ENCODE peak calls at places on chromosomes 4 and X, in five cellular contexts. One of them, this sample, is unnamed.

GRCh38 chr4:145452447-145453162 is 29.0 kb upstream of the SMAD1 start:
- DNase-seq in astrocyte of the cerebellum: no peak
- DNase-seq in OCI-LY7: no peak
- DNase-seq in psoas muscle: no peak
- DNase-seq in body of pancreas: no peak
- DNase-seq in this sample: no peak

GRCh38 chr4:126106658-126107057 is 791.9 kb downstream of the FAT4 start:
- DNase-seq in astrocyte of the cerebellum: no peak
- DNase-seq in OCI-LY7: peak; percentile 3
- DNase-seq in psoas muscle: no peak
- DNase-seq in body of pancreas: no peak
- DNase-seq in this sample: peak; percentile 25

GRCh38 chrX:53654378-53654777 is 32.1 kb downstream of the HUWE1 start:
- DNase-seq in astrocyte of the cerebellum: no peak
- DNase-seq in OCI-LY7: no peak
- DNase-seq in psoas muscle: no peak
- DNase-seq in body of pancreas: no peak
- DNase-seq in this sample: no peak

GRCh38 chr4:108247511-108248088 is 78.9 kb upstream of the LEF1 start:
- DNase-seq in astrocyte of the cerebellum: no peak
- DNase-seq in OCI-LY7: no peak
- DNase-seq in psoas muscle: no peak
- DNase-seq in body of pancreas: peak; percentile 9
- DNase-seq in this sample: no peak

GRCh38 chrX:94743478-94743877 is 1069.5 kb downstream of the FAM133A start:
- DNase-seq in astrocyte of the cerebellum: no peak
- DNase-seq in OCI-LY7: no peak
- DNase-seq in psoas muscle: no peak
- DNase-seq in body of pancreas: no peak
- DNase-seq in this sample: peak; percentile 82

GRCh38 chrX:30887721-30888120 is 1.3 kb downstream of the TAB3 start:
- DNase-seq in astrocyte of the cerebellum: no peak
- DNase-seq in OCI-LY7: no peak
- DNase-seq in psoas muscle: no peak
- DNase-seq in body of pancreas: no peak
- DNase-seq in this sample: no peak

GRCh38 chr4:38609614-38610013 is 54.4 kb upstream of the KLF3 start:
- DNase-seq in astrocyte of the cerebellum: no peak
- DNase-seq in OCI-LY7: peak; percentile 6
- DNase-seq in psoas muscle: no peak
- DNase-seq in body of pancreas: no peak
- DNase-seq in this sample: no peak

GRCh38 chrX:8815460-8816065 is 14.4 kb upstream of the FAM9A start:
- DNase-seq in astrocyte of the cerebellum: peak; percentile 31
- DNase-seq in OCI-LY7: peak; percentile 39
- DNase-seq in psoas muscle: no peak
- DNase-seq in body of pancreas: no peak
- DNase-seq in this sample: peak; percentile 31

GRCh38 chrX:21943460-21944135 is 3.1 kb downstream of the SMS start:
- DNase-seq in astrocyte of the cerebellum: peak; percentile 76
- DNase-seq in OCI-LY7: no peak
- DNase-seq in psoas muscle: no peak
- DNase-seq in body of pancreas: no peak
- DNase-seq in this sample: no peak

GRCh38 chr4:119735136-119735770 is 106.6 kb upstream of the PDE5A start:
- DNase-seq in astrocyte of the cerebellum: peak; percentile 94
- DNase-seq in OCI-LY7: no peak
- DNase-seq in psoas muscle: no peak
- DNase-seq in body of pancreas: no peak
- DNase-seq in this sample: no peak

GRCh38 chr4:8700576-8700975 is 108.0 kb downstream of the CPZ start:
- DNase-seq in astrocyte of the cerebellum: no peak
- DNase-seq in OCI-LY7: no peak
- DNase-seq in psoas muscle: no peak
- DNase-seq in body of pancreas: no peak
- DNase-seq in this sample: no peak

GRCh38 chr4:109332926-109333464 is 30.5 kb upstream of the COL25A1 start:
- DNase-seq in astrocyte of the cerebellum: no peak
- DNase-seq in OCI-LY7: peak; percentile 7
- DNase-seq in psoas muscle: no peak
- DNase-seq in body of pancreas: no peak
- DNase-seq in this sample: peak; percentile 4

DNA sequence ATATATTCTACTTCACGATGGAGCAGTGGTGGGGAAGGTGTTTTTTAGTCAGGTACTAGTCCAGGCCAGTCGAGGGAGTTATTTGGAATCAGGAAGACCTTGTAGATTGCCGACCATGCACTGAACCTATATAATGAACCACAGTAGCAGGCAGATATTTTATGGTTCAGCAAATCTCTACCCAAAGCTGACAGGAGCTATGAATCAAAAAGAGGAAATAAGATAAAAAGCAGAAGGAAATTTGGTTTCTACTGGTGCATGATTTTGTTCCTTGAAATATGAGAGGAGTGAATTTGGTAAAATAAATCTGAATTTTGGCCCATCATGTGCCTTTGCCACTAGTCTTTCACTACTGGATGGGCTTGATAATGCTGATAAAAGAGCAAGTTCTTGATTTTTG is 924.3 kb upstream of the DIAPH2 start:
- DNase-seq in astrocyte of the cerebellum: no peak
- DNase-seq in OCI-LY7: no peak
- DNase-seq in psoas muscle: no peak
- DNase-seq in body of pancreas: no peak
- DNase-seq in this sample: no peak
- H3K4me3 ChIP-seq in astrocyte of the cerebellum: no peak overlapping the region
- H3K4me3 ChIP-seq in OCI-LY7: no peak overlapping the region
- H3K4me3 ChIP-seq in psoas muscle: no peak overlapping the region
- H3K4me3 ChIP-seq in body of pancreas: no peak overlapping the region
- H3K4me3 ChIP-seq in this sample: no peak overlapping the region

GRCh38 chr4:56874166-56874565 is 33.5 kb upstream of the REST start:
- DNase-seq in astrocyte of the cerebellum: no peak
- DNase-seq in OCI-LY7: no peak
- DNase-seq in psoas muscle: no peak
- DNase-seq in body of pancreas: no peak
- DNase-seq in this sample: no peak
- H3K4me3 ChIP-seq in astrocyte of the cerebellum: no peak overlapping the region
- H3K4me3 ChIP-seq in OCI-LY7: no peak overlapping the region
- H3K4me3 ChIP-seq in psoas muscle: no peak overlapping the region
- H3K4me3 ChIP-seq in body of pancreas: no peak overlapping the region
- H3K4me3 ChIP-seq in this sample: no peak overlapping the region

DNA sequence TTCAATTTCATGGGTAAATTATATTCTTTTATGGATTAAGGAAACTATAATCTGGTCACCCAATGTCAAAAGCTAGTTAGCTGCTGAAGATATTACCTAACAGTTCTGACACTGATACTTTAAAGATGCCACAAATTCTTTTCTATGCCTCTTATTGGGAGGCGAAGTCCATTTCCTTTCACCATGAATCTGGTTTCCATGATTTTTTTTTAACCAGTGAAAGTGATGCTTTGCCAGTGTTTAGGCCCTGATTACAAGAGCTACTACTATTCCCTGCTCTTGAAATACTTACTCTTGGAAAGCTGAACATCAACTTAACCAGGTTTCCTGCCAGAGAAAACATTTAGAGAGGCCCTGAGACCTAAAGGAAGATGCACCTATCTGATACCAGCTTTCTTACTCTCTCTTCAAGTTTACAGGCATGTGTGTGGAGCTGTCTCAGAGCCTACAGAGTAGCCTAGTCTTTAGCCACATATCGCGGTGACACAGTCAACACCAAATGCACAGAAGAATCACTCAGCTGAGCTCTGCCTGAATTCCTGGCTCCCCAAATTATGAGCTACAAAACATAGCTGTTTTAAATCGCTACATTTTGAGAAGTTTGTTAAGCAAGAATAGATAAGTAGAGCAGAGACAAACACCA is 1280.8 kb downstream of the PCDH7 start:
- DNase-seq in astrocyte of the cerebellum: no peak
- DNase-seq in OCI-LY7: no peak
- DNase-seq in psoas muscle: no peak
- DNase-seq in body of pancreas: no peak
- DNase-seq in this sample: no peak
- H3K4me3 ChIP-seq in astrocyte of the cerebellum: no peak overlapping the region
- H3K4me3 ChIP-seq in OCI-LY7: no peak overlapping the region
- H3K4me3 ChIP-seq in psoas muscle: no peak overlapping the region
- H3K4me3 ChIP-seq in body of pancreas: no peak overlapping the region
- H3K4me3 ChIP-seq in this sample: no peak overlapping the region

DNA sequence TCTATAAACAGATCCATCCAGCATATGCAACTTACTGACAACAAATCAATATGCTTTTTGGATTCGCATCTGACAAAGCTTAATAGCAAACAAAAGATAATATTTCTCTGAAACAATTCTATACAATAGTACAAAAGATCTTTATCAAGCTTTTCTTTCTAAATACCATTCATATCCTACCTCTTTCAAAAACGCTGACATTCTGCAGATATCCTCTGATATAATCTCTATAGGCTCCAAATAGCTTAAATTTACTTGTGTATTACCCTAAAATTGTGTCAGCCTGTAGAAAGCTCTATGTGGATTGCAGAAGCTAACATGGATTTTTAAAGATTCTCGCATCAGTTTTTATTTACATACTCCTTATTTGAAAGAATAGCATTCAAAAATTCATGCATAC is 260.6 kb downstream of the GASK1B start:
- DNase-seq in astrocyte of the cerebellum: no peak
- DNase-seq in OCI-LY7: no peak
- DNase-seq in psoas muscle: no peak
- DNase-seq in body of pancreas: no peak
- DNase-seq in this sample: no peak
- H3K4me3 ChIP-seq in astrocyte of the cerebellum: no peak overlapping the region
- H3K4me3 ChIP-seq in OCI-LY7: no peak overlapping the region
- H3K4me3 ChIP-seq in psoas muscle: no peak overlapping the region
- H3K4me3 ChIP-seq in body of pancreas: no peak overlapping the region
- H3K4me3 ChIP-seq in this sample: no peak overlapping the region

GRCh38 chr4:187460016-187460415 is 535.6 kb upstream of the ZFP42 start:
- DNase-seq in astrocyte of the cerebellum: no peak
- DNase-seq in OCI-LY7: no peak
- DNase-seq in psoas muscle: no peak
- DNase-seq in body of pancreas: no peak
- DNase-seq in this sample: no peak
- H3K4me3 ChIP-seq in astrocyte of the cerebellum: no peak overlapping the region
- H3K4me3 ChIP-seq in OCI-LY7: no peak overlapping the region
- H3K4me3 ChIP-seq in psoas muscle: no peak overlapping the region
- H3K4me3 ChIP-seq in body of pancreas: no peak overlapping the region
- H3K4me3 ChIP-seq in this sample: no peak overlapping the region

DNA sequence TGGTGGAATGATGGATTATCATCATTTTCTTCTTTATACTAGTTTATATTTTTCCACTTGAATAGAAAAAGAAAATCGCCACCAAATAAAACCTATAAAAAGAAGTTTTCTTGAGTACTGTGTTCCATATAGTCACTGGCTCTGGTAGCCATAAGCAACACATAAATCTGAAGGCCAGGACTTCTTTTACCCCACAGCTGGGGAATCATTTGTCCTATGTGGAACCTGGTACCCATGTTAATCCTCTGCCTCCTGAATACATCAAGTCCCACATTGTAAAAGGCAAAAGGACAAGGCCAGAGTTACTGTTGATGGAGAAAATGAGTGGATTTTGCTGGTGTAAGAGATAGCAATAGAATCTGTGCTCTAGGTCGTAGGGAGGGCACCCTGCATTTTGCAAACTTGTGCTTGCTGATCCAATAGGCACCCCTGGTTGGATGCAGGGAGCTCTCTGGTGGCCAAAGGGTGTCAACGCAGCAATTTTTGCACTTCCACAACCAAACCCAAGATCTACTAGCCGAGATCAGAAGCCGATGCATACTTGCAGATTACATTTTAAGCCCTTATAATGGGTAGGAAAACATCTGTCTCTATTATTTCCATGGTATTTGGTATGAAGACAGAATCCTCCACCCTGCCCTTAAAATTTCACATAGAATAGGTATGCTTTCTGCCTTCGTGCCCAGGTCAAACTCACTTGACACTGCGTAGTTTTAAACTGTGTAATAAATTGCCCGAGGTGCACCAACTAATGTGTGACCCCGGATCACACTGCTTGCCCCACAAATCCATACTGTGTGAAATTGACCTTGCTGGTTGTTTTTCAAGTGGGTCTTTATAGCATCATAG is 146.2 kb upstream of the SCML1 start:
- DNase-seq in astrocyte of the cerebellum: peak; percentile 57
- DNase-seq in OCI-LY7: peak; percentile 11
- DNase-seq in psoas muscle: peak; percentile 40
- DNase-seq in body of pancreas: peak; percentile 65
- DNase-seq in this sample: peak; percentile 18
- H3K4me3 ChIP-seq in astrocyte of the cerebellum: no peak overlapping the region
- H3K4me3 ChIP-seq in OCI-LY7: no peak overlapping the region
- H3K4me3 ChIP-seq in psoas muscle: peak overlapping the region; percentile 21
- H3K4me3 ChIP-seq in body of pancreas: no peak overlapping the region
- H3K4me3 ChIP-seq in this sample: no peak overlapping the region

GRCh38 chr4:83686166-83686565 is 150.3 kb downstream of the GPAT3 start:
- DNase-seq in astrocyte of the cerebellum: no peak
- DNase-seq in OCI-LY7: no peak
- DNase-seq in psoas muscle: no peak
- DNase-seq in body of pancreas: no peak
- DNase-seq in this sample: no peak
- H3K4me3 ChIP-seq in astrocyte of the cerebellum: no peak overlapping the region
- H3K4me3 ChIP-seq in OCI-LY7: no peak overlapping the region
- H3K4me3 ChIP-seq in psoas muscle: no peak overlapping the region
- H3K4me3 ChIP-seq in body of pancreas: no peak overlapping the region
- H3K4me3 ChIP-seq in this sample: no peak overlapping the region

This sample was measured in Jurkat, Clone E6-1.